ENCODE peak calls at places on chromosomes 12 and 14, in nine cellular contexts. M, P, B, R, K, A, U, E and T are unnamed samples.

GRCh38 chr12:121953695-121954094 is 35.3 kb downstream of the CFAP251 start:
- DNase-seq in M (no peak), P (no peak), B (no peak), R (no peak), K (no peak), A (no peak), U (no peak), E (no peak), T (no peak)

GRCh38 chr12:32400114-32400672 is 835 bp downstream of the FGD4 start:
- DNase-seq in M (no peak), P (no peak), B (no peak), R (no peak), K (no peak), A (no peak), U (no peak), E (no peak), T (no peak)

GRCh38 chr12:1346126-1346525 is 248.3 kb downstream of the FBXL14 start:
- DNase-seq in M (no peak), P (no peak), B (peak; percentile 46), R (no peak), K (no peak), A (no peak), U (no peak), E (no peak), T (no peak)

GRCh38 chr12:100450726-100451125 is 22.9 kb upstream of the NR1H4 start:
- DNase-seq in M (no peak), P (no peak), B (no peak), R (peak; percentile 57), K (no peak), A (no peak), U (no peak), E (no peak), T (no peak)

GRCh38 chr14:71668942-71669341 is 263.3 kb upstream of the RGS6 start:
- DNase-seq in M (no peak), P (no peak), B (no peak), R (no peak), K (no peak), A (no peak), U (no peak), E (no peak), T (no peak)

GRCh38 chr12:51846209-51846779 is 2.2 kb downstream of the FIGNL2 start:
- DNase-seq in M (no peak), P (no peak), B (no peak), R (no peak), K (no peak), A (no peak), U (no peak), E (no peak), T (no peak)

GRCh38 chr14:74886001-74886400 is 4.3 kb downstream of the DLST start:
- DNase-seq in M (no peak), P (peak; percentile 97), B (peak; percentile 83), R (no peak), K (peak; percentile 76), A (no peak), U (no peak), E (no peak), T (peak; percentile 95)

GRCh38 chr12:17652436-17652835 is 437.6 kb downstream of the RERGL start:
- DNase-seq in M (peak; percentile 15), P (no peak), B (no peak), R (no peak), K (no peak), A (no peak), U (no peak), E (no peak), T (no peak)

GRCh38 chr12:77855548-77855947 is 24.9 kb downstream of the NAV3 start:
- DNase-seq in M (no peak), P (peak; percentile 32), B (no peak), R (no peak), K (no peak), A (no peak), U (no peak), E (no peak), T (peak; percentile 20)

GRCh38 chr12:103928736-103929050 is 1.5 kb upstream of the HSP90B1 start:
- DNase-seq in M (no peak), P (no peak), B (no peak), R (peak; percentile 66), K (no peak), A (peak; percentile 74), U (no peak), E (peak; percentile 36), T (no peak)

GRCh38 chr12:34333337-34333736 is 311.0 kb downstream of the ALG10 start:
- DNase-seq in M (no peak), P (no peak), B (no peak), R (no peak), K (no peak), A (no peak), U (no peak), E (no peak), T (no peak)

GRCh38 chr14:51732494-51733080 is 80.9 kb downstream of the FRMD6 start:
- DNase-seq in M (no peak), P (peak; percentile 33), B (no peak), R (no peak), K (no peak), A (no peak), U (no peak), E (no peak), T (no peak)

GRCh38 chr14:96564389-96564788 is 62.2 kb downstream of the PAPOLA start:
- DNase-seq in M (no peak), P (peak; percentile 20), B (no peak), R (no peak), K (no peak), A (no peak), U (no peak), E (no peak), T (no peak)
- TF ChIP-seq CTCF in M (no peak), P (no peak), B (peak; percentile 11), R (no peak), K (no peak), A (peak; percentile 55), U (no peak), E (no peak), T (no peak)

GRCh38 chr12:57727758-57728395 is 10.7 kb downstream of the AGAP2 start:
- DNase-seq in M (no peak), P (no peak), B (no peak), R (peak; percentile 63), K (no peak), A (no peak), U (no peak), E (no peak), T (no peak)
- H3K4me3 ChIP-seq in M (no peak overlapping the region), P (no peak overlapping the region), B (no peak overlapping the region), R (no peak overlapping the region), K (no peak overlapping the region), A (no peak overlapping the region), U (no peak overlapping the region), E (peak overlapping the region; percentile 55), T (no peak overlapping the region)

DNA sequence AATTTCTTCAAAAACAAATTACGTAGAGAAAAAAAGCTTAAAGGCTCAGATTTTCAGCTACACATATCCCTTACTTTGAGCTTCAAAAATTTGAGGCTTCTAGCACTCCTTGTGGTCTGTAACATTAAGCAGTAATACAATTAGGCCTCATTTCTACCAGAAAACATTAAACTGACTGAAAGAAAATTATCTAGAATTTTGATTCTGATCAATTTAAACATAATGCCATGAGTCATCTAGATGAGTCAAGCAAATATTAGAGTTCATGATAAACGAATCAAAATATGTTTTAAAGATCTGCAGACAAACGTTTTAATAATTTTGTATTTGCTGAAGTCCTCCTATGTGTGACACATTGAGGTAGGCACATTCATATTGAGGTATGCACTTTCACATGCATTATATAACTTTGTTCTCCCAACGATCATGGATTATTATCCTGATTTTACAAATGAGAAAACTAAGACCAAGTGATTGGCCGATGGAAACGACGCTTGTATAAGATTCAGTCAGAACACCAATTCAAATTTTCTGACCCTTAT is 4.3 kb downstream of the OSBPL8 start:
- DNase-seq in M (no peak), P (peak; percentile 12), B (no peak), R (no peak), K (no peak), A (peak; percentile 19), U (no peak), E (no peak), T (no peak)
- TF ChIP-seq CTCF in M (no peak), P (peak; percentile 2), B (peak; percentile 1), R (no peak), K (no peak), A (peak; percentile 50), U (no peak), E (no peak), T (peak; percentile 21)

DNA sequence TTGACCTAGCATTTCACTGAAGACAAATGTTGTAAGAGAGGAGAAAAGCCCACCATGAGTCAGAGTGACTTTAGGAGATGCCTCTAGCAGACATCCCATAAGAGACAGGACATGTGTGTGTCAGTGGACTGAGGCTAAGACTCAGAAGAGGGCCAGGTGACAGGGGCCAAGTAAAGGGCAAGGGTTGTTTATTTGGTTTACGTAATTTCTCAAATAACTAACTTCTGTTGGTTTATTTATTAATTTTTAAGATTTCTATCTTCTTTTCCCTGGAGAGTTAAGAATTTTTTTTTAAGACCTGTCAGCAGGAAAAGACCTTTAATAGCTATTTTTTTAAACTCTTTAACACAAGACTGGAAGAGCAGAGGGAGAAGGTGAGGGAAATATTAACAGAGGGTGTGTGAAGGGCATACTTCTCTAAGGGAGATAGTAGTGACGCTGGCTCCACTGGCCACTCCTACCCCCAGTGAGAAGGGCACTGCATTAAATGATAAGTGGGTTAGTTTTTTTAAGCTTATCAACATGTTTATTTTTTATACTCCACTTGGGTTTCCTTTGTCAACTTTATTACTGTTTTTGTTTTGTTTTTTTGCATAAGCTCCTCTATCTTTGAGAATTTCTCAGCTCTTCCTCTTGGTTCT is 3.5 kb downstream of the PNP start:
- DNase-seq in M (no peak), P (no peak), B (no peak), R (no peak), K (no peak), A (no peak), U (no peak), E (no peak), T (no peak)
- H3K4me3 ChIP-seq in M (no peak overlapping the region), P (no peak overlapping the region), B (no peak overlapping the region), R (no peak overlapping the region), K (no peak overlapping the region), A (no peak overlapping the region), U (no peak overlapping the region), E (no peak overlapping the region), T (no peak overlapping the region)